ENCODE peak calls at places on chromosomes 7 and 10, in ten cellular contexts. D, G, N, M, U, I, Y, L, O and K are unnamed samples.

GRCh38 chr7:2613926-2614613 is 17.7 kb upstream of the TTYH3 start:
- DNase-seq in D (no peak), G (no peak), N (peak), M (peak), U (no peak), I (no peak), Y (no peak), L (peak), O (no peak), K (peak)

GRCh38 chr10:71333154-71333887 is 14.3 kb downstream of the SLC29A3 start:
- DNase-seq in D (no peak), G (no peak), N (no peak), M (no peak), U (no peak), I (no peak), Y (no peak), L (no peak), O (peak), K (no peak)

GRCh38 chr10:110865804-110866482 is 5.8 kb upstream of the PDCD4 start:
- DNase-seq in D (no peak), G (no peak), N (peak), M (peak), U (no peak), I (no peak), Y (peak), L (no peak), O (no peak), K (no peak)

GRCh38 chr10:12250181-12250580 is 54.2 kb downstream of the CDC123 start:
- DNase-seq in D (no peak), G (no peak), N (no peak), M (no peak), U (no peak), I (no peak), Y (no peak), L (no peak), O (no peak), K (no peak)

GRCh38 chr10:67793313-67793712 is 44.7 kb downstream of the DNAJC12 start:
- DNase-seq in D (no peak), G (no peak), N (no peak), M (no peak), U (no peak), I (no peak), Y (no peak), L (no peak), O (no peak), K (no peak)

GRCh38 chr10:31739146-31739545 is 189.5 kb downstream of the ARHGAP12 start:
- DNase-seq in D (no peak), G (no peak), N (no peak), M (no peak), U (no peak), I (no peak), Y (no peak), L (no peak), O (no peak), K (no peak)

GRCh38 chr7:111174476-111174875 is 83.5 kb downstream of the LRRN3 start:
- DNase-seq in D (no peak), G (no peak), N (no peak), M (no peak), U (no peak), I (no peak), Y (no peak), L (no peak), O (no peak), K (no peak)

GRCh38 chr7:116511552-116512523 is 12.3 kb downstream of the CAV2 start:
- DNase-seq in D (no peak), G (no peak), N (peak), M (peak), U (no peak), I (no peak), Y (peak), L (no peak), O (no peak), K (peak)

GRCh38 chr7:5379576-5379975 is 44.1 kb downstream of the TNRC18 start:
- DNase-seq in D (no peak), G (no peak), N (no peak), M (no peak), U (no peak), I (no peak), Y (no peak), L (no peak), O (no peak), K (no peak)

GRCh38 chr7:19401461-19401860 is 256.2 kb upstream of the FERD3L start:
- DNase-seq in D (no peak), G (no peak), N (no peak), M (peak), U (no peak), I (no peak), Y (no peak), L (no peak), O (no peak), K (no peak)

GRCh38 chr7:149721084-149721601 is 52.2 kb downstream of the ZNF467 start:
- DNase-seq in D (no peak), G (no peak), N (no peak), M (no peak), U (no peak), I (no peak), Y (no peak), L (no peak), O (no peak), K (no peak)